ENCODE peak calls at places on chromosomes 5 and 9, in four cellular contexts. One of them, this sample, is unnamed.

GRCh38 chr9:116868212-116868611 is 181.1 kb downstream of the TRIM32 start:
- DNase-seq in HepG2: peak; percentile 2
- DNase-seq in H1: no peak
- DNase-seq in GM12878: no peak
- DNase-seq in this sample: no peak

GRCh38 chr9:14640294-14640693 is 52.9 kb downstream of the ZDHHC21 start:
- DNase-seq in HepG2: no peak
- DNase-seq in H1: no peak
- DNase-seq in GM12878: no peak
- DNase-seq in this sample: no peak

GRCh38 chr9:92781902-92782301 is 17.3 kb upstream of the BICD2 start:
- DNase-seq in HepG2: no peak
- DNase-seq in H1: no peak
- DNase-seq in GM12878: no peak
- DNase-seq in this sample: no peak

GRCh38 chr5:111121926-111122325 is 29.8 kb downstream of the WDR36 start:
- DNase-seq in HepG2: no peak
- DNase-seq in H1: no peak
- DNase-seq in GM12878: no peak
- DNase-seq in this sample: no peak

GRCh38 chr5:149283611-149284480 is 12.2 kb downstream of the AFAP1L1 start:
- DNase-seq in HepG2: no peak
- DNase-seq in H1: no peak
- DNase-seq in GM12878: no peak
- DNase-seq in this sample: no peak

GRCh38 chr9:14072850-14073249 is 241.1 kb downstream of the NFIB start:
- DNase-seq in HepG2: no peak
- DNase-seq in H1: no peak
- DNase-seq in GM12878: no peak
- DNase-seq in this sample: no peak

GRCh38 chr5:92944903-92945629 is 636.0 kb downstream of the NR2F1-AS1 start:
- DNase-seq in HepG2: peak; percentile 83
- DNase-seq in H1: no peak
- DNase-seq in GM12878: no peak
- DNase-seq in this sample: no peak

GRCh38 chr5:53031695-53032096 is 42.5 kb downstream of the ITGA2 start:
- DNase-seq in HepG2: peak; percentile 89
- DNase-seq in H1: no peak
- DNase-seq in GM12878: no peak
- DNase-seq in this sample: peak; percentile 7

GRCh38 chr9:81574399-81574798 is 114.9 kb downstream of the TLE1 start:
- DNase-seq in HepG2: peak; percentile 34
- DNase-seq in H1: no peak
- DNase-seq in GM12878: no peak
- DNase-seq in this sample: no peak

GRCh38 chr9:116959775-116960174 is 272.7 kb downstream of the TRIM32 start:
- DNase-seq in HepG2: no peak
- DNase-seq in H1: peak; percentile 51
- DNase-seq in GM12878: no peak
- DNase-seq in this sample: peak; percentile 44

GRCh38 chr5:67364381-67364970 is 167.9 kb upstream of the CD180 start:
- DNase-seq in HepG2: no peak
- DNase-seq in H1: no peak
- DNase-seq in GM12878: no peak
- DNase-seq in this sample: no peak

GRCh38 chr9:104866186-104866585 is 61.8 kb downstream of the ABCA1 start:
- DNase-seq in HepG2: no peak
- DNase-seq in H1: no peak
- DNase-seq in GM12878: no peak
- DNase-seq in this sample: no peak

GRCh38 chr9:130924448-130924788 is 14.6 kb downstream of the FIBCD1 start:
- DNase-seq in HepG2: no peak
- DNase-seq in H1: no peak
- DNase-seq in GM12878: no peak
- DNase-seq in this sample: no peak

GRCh38 chr9:126614455-126615248 is 924 bp downstream of the LMX1B start:
- DNase-seq in HepG2: no peak
- DNase-seq in H1: peak; percentile 72
- DNase-seq in GM12878: no peak
- DNase-seq in this sample: peak; percentile 57

GRCh38 chr9:22203371-22204138 is 194.4 kb upstream of the CDKN2B start:
- DNase-seq in HepG2: no peak
- DNase-seq in H1: no peak
- DNase-seq in GM12878: no peak
- DNase-seq in this sample: no peak

GRCh38 chr5:151225475-151225874 is 1.6 kb upstream of the CCDC69 start:
- DNase-seq in HepG2: no peak
- DNase-seq in H1: no peak
- DNase-seq in GM12878: no peak
- DNase-seq in this sample: no peak

GRCh38 chr5:149400304-149400703 is 21.2 kb upstream of the IL17B start:
- DNase-seq in HepG2: peak; percentile 42
- DNase-seq in H1: no peak
- DNase-seq in GM12878: no peak
- DNase-seq in this sample: no peak

GRCh38 chr9:136081826-136082495 is 13.1 kb downstream of the NACC2 start:
- DNase-seq in HepG2: no peak
- DNase-seq in H1: no peak
- DNase-seq in GM12878: no peak
- DNase-seq in this sample: peak; percentile 24

GRCh38 chr9:100125913-100126312 is 26.9 kb downstream of the INVS start:
- DNase-seq in HepG2: no peak
- DNase-seq in H1: no peak
- DNase-seq in GM12878: no peak
- DNase-seq in this sample: no peak

GRCh38 chr9:114011313-114011712 is 66.8 kb downstream of the AMBP start:
- DNase-seq in HepG2: no peak
- DNase-seq in H1: peak; percentile 42
- DNase-seq in GM12878: no peak
- DNase-seq in this sample: no peak

GRCh38 chr9:79325501-79325900 is 246.3 kb upstream of the TLE4 start:
- DNase-seq in HepG2: no peak
- DNase-seq in H1: no peak
- DNase-seq in GM12878: no peak
- DNase-seq in this sample: no peak

GRCh38 chr5:42993516-42994284 is 46.4 kb downstream of the ANXA2R start:
- DNase-seq in HepG2: no peak
- DNase-seq in H1: no peak
- DNase-seq in GM12878: no peak
- DNase-seq in this sample: no peak

GRCh38 chr9:131397100-131397790 is 3.4 kb downstream of the PRRC2B start:
- DNase-seq in HepG2: no peak
- DNase-seq in H1: peak; percentile 61
- DNase-seq in GM12878: no peak
- DNase-seq in this sample: no peak

GRCh38 chr5:167870055-167870454 is 421.4 kb upstream of the WWC1 start:
- DNase-seq in HepG2: no peak
- DNase-seq in H1: no peak
- DNase-seq in GM12878: no peak
- DNase-seq in this sample: no peak

GRCh38 chr9:100449420-100449819 is 22.5 kb downstream of the MSANTD3 start:
- DNase-seq in HepG2: no peak
- DNase-seq in H1: no peak
- DNase-seq in GM12878: no peak
- DNase-seq in this sample: no peak

GRCh38 chr5:171630047-171630669 is 155.5 kb upstream of the SMIM23 start:
- DNase-seq in HepG2: no peak
- DNase-seq in H1: peak; percentile 82
- DNase-seq in GM12878: no peak
- DNase-seq in this sample: peak; percentile 91

GRCh38 chr9:119677811-119678530 is 308.7 kb upstream of the BRINP1 start:
- DNase-seq in HepG2: no peak
- DNase-seq in H1: no peak
- DNase-seq in GM12878: no peak
- DNase-seq in this sample: no peak

GRCh38 chr9:78595200-78595945 is 298.4 kb downstream of the PSAT1 start:
- DNase-seq in HepG2: no peak
- DNase-seq in H1: no peak
- DNase-seq in GM12878: no peak
- DNase-seq in this sample: no peak

GRCh38 chr9:80755586-80755985 is 933.8 kb downstream of the TLE1 start:
- DNase-seq in HepG2: no peak
- DNase-seq in H1: no peak
- DNase-seq in GM12878: no peak
- DNase-seq in this sample: no peak

DNA sequence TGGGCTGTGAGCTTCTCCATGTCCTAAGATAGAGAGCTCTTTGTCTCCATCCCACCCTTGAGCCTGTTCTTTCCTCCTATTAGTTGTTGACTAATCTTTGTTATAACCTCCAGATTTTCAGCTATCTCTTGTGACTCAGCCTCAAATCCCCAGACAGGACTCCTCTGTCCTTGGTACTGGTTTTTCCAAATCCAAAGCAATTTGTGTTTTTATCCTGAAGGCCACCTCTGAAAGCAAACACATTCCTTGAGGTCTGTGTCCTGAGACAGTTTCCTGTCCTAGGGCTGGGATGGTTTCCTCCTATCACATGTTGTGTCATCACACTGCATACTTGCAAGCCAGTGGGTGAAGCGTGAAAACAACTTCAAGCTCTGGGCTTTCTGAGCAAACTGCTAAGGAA is 8.5 kb downstream of the TNC start:
- DNase-seq in HepG2: no peak
- DNase-seq in H1: no peak
- DNase-seq in GM12878: no peak
- DNase-seq in this sample: no peak
- TF ChIP-seq TCF12 in HepG2: no peak
- TF ChIP-seq TCF12 in H1: no peak
- TF ChIP-seq TCF12 in GM12878: no peak
- TF ChIP-seq TCF12 in this sample: no peak

GRCh38 chr5:60835554-60835953 is 8.5 kb downstream of the ELOVL7 start:
- DNase-seq in HepG2: no peak
- DNase-seq in H1: no peak
- DNase-seq in GM12878: no peak
- DNase-seq in this sample: no peak
- TF ChIP-seq RAD21 in HepG2: no peak
- TF ChIP-seq RAD21 in H1: no peak
- TF ChIP-seq RAD21 in GM12878: no peak
- TF ChIP-seq RAD21 in this sample: no peak

GRCh38 chr9:488448-488847 is 273.8 kb downstream of the DOCK8 start:
- DNase-seq in HepG2: no peak
- DNase-seq in H1: no peak
- DNase-seq in GM12878: no peak
- DNase-seq in this sample: no peak
- TF ChIP-seq JUND in HepG2: no peak
- TF ChIP-seq JUND in H1: no peak
- TF ChIP-seq JUND in GM12878: no peak
- TF ChIP-seq JUND in this sample: no peak

DNA sequence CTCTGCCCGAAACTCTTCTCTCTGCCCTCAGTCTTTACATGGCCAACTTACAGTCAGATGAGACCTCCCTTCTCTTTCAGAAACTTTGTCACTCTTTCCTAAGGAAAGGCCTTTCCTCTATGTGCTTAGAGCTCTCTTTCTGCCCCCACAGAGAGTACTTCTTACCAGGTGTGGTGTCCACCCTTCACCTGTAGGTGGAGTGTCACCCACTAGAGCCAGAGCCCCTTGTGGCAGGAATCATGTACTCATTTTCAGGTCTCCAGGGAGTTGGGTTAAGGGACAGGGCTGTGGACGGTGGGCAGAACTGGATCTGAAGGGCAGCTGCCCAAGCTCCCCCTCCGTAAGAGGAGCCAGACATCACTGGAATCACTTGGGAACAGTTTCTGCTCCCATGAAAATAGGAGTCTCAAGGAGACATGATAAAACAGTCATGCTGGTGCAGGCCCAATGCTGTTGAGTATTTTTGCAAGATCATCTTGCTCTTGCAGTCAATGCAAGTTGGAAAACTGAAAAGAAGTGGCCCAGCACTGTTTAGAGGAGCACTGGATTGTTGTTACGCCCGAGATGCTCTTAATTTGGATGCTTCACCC is 436.7 kb downstream of the ZSWIM6 start:
- DNase-seq in HepG2: peak; percentile 70
- DNase-seq in H1: peak; percentile 65
- DNase-seq in GM12878: no peak
- DNase-seq in this sample: peak; percentile 31
- TF ChIP-seq TCF12 in HepG2: no peak
- TF ChIP-seq TCF12 in H1: peak; percentile 6
- TF ChIP-seq TCF12 in GM12878: no peak
- TF ChIP-seq TCF12 in this sample: no peak

This sample was measured in SK-N-SH.